ENCODE peak calls at places on chromosome 1, in ten cellular contexts. R is fibroblast of lung; M is stimulated activated CD4-positive, alpha-beta T cell treated with anti-CD3 and anti-CD28 coated beads, Interleukin-1b, Interleukin-23, amount 100 ng/mL, for 48 hours; D is G401; V is T follicular helper cell; G is WTC11; N is AG08396; J is osteoblast; W is NCI-H1417; O is EL. T is an unnamed sample.
A peak's percentile ranks its signal among the peaks of the same experiment; 100 is the strongest.

GRCh38 chr1:173297798-173298391 is 90.8 kb upstream of the TNFSF4 start:
- DNase-seq in N (no peak), G (no peak), W (no peak), O (no peak), V (no peak), J (no peak), M (peak; percentile 53), D (no peak), R (peak; percentile 65), T (no peak)

GRCh38 chr1:157798211-157798610 is 21.3 kb upstream of the FCRL2 start:
- DNase-seq in J (no peak), R (no peak), N (no peak), W (no peak), D (no peak), V (no peak), M (no peak), G (no peak), O (peak; percentile 4), T (peak; percentile 65)

GRCh38 chr1:161915051-161915503 is 108.6 kb downstream of the OLFML2B start:
- DNase-seq in N (no peak), W (no peak), D (no peak), O (peak; percentile 7), V (no peak), G (no peak), R (no peak), J (no peak), M (peak; percentile 61), T (no peak)

GRCh38 chr1:91556556-91556955 is 55.9 kb downstream of the CDC7 start:
- DNase-seq in M (no peak), O (no peak), W (no peak), R (no peak), J (no peak), G (no peak), V (no peak), N (no peak), D (no peak), T (no peak)

GRCh38 chr1:198330982-198331620 is 174.3 kb downstream of the NEK7 start:
- DNase-seq in D (no peak), G (no peak), O (peak; percentile 30), J (no peak), N (no peak), V (no peak), W (no peak), M (no peak), R (peak; percentile 41), T (no peak)

GRCh38 chr1:99305626-99306025 is 41.3 kb downstream of the PLPPR4 start:
- DNase-seq in O (peak; percentile 61), D (no peak), G (no peak), J (no peak), V (no peak), R (peak; percentile 26), M (no peak), W (no peak), N (peak; percentile 15), T (no peak)

GRCh38 chr1:6200188-6200809 is 904 bp upstream of the RPL22 start:
- DNase-seq in D (no peak), W (peak; percentile 28), R (no peak), G (no peak), M (no peak), J (no peak), O (no peak), N (no peak), V (no peak), T (no peak)

GRCh38 chr1:66206563-66207154 is 327.3 kb upstream of the SGIP1 start:
- DNase-seq in D (no peak), N (no peak), O (no peak), G (no peak), V (no peak), J (no peak), M (no peak), W (no peak), R (peak; percentile 21), T (no peak)

GRCh38 chr1:187390157-187390556 is 561.4 kb downstream of the PLA2G4A start:
- DNase-seq in N (no peak), V (no peak), O (peak; percentile 15), G (no peak), M (no peak), R (peak; percentile 17), D (no peak), J (no peak), W (no peak), T (no peak)

GRCh38 chr1:25563330-25564215 is 20.2 kb downstream of the LDLRAP1 start:
- DNase-seq in N (no peak), M (no peak), W (no peak), R (no peak), O (no peak), G (no peak), V (no peak), J (peak; percentile 47), D (no peak), T (no peak)

GRCh38 chr1:160261526-160261877 is 847 bp downstream of the DCAF8 start:
- DNase-seq in N (peak; percentile 77), G (no peak), W (peak; percentile 64), J (no peak), V (peak; percentile 71), O (peak; percentile 84), R (peak; percentile 84), M (peak; percentile 78), D (no peak), T (no peak)

GRCh38 chr1:3910769-3911520 is 10.9 kb upstream of the C1orf174 start:
- DNase-seq in M (peak; percentile 74), V (peak; percentile 67), J (peak; percentile 93), O (peak; percentile 45), D (peak; percentile 56), G (peak; percentile 86), N (peak; percentile 66), W (peak; percentile 81), R (peak; percentile 41), T (peak; percentile 95)

GRCh38 chr1:43421976-43422750 is 31.6 kb downstream of the HYI start:
- DNase-seq in J (peak; percentile 44), O (no peak), R (no peak), W (no peak), G (peak; percentile 62), M (no peak), D (no peak), N (no peak), V (no peak), T (no peak)

GRCh38 chr1:1625824-1626206 is 6.2 kb upstream of the MMP23B start:
- DNase-seq in D (no peak), G (no peak), R (no peak), O (no peak), J (peak; percentile 90), M (no peak), N (no peak), V (no peak), W (no peak), T (no peak)

GRCh38 chr1:17741052-17741451 is 14.1 kb upstream of the ACTL8 start:
- DNase-seq in W (no peak), V (no peak), J (no peak), G (no peak), N (no peak), D (no peak), R (no peak), O (no peak), M (no peak), T (no peak)

GRCh38 chr1:182392045-182393028 is 747 bp upstream of the GLUL start:
- DNase-seq in G (peak; percentile 67), R (peak; percentile 27), V (no peak), W (peak; percentile 95), N (peak; percentile 44), D (peak; percentile 44), J (peak; percentile 83), O (peak; percentile 49), M (peak; percentile 12), T (no peak)

GRCh38 chr1:204450461-204451257 is 39.0 kb upstream of the PPP1R15B start:
- DNase-seq in V (no peak), J (no peak), O (no peak), M (no peak), G (no peak), R (no peak), D (no peak), W (no peak), N (no peak), T (no peak)

GRCh38 chr1:55584521-55585401 is 369.6 kb upstream of the USP24 start:
- DNase-seq in G (no peak), V (no peak), R (peak; percentile 67), J (no peak), O (no peak), M (no peak), D (peak; percentile 36), W (no peak), N (peak; percentile 21), T (no peak)

T was measured in Karpas-422.